ENCODE peak calls at places on chromosomes 7 and 10, in four cellular contexts. T is left lung, M is endodermal cell, X is IMR-90. J is an unnamed sample. For H3K4me1, the result is how much of the 10 kb centered on the place peaks cover.

GRCh38 chr7:128266891-128267839 is 26.1 kb downstream of the LEP start:
- DNase-seq in T (peak), M (peak), X (peak), J (peak)

GRCh38 chr7:129980667-129981066 is 27.9 kb upstream of the UBE2H start:
- DNase-seq in T (no peak), M (no peak), X (no peak), J (no peak)

GRCh38 chr7:131623154-131623553 is 66.7 kb upstream of the PODXL start:
- DNase-seq in T (no peak), M (peak), X (no peak), J (no peak)

GRCh38 chr10:112565434-112566053 is 118.5 kb downstream of the VTI1A start:
- DNase-seq in T (no peak), M (peak), X (peak), J (peak)

GRCh38 chr10:124701435-124701834 is 42.7 kb downstream of the FAM53B start:
- DNase-seq in T (peak), M (no peak), X (peak), J (no peak)

GRCh38 chr7:85054306-85054705 is 132.6 kb downstream of the SEMA3D start:
- DNase-seq in T (no peak), M (no peak), X (no peak), J (no peak)

GRCh38 chr7:1665721-1666250 is 4.3 kb upstream of the ELFN1 start:
- DNase-seq in T (peak), M (peak), X (peak), J (no peak)

GRCh38 chr7:151704969-151705743 is 171.8 kb downstream of the PRKAG2 start:
- DNase-seq in T (no peak), M (peak), X (no peak), J (no peak)

GRCh38 chr10:110225441-110225755 is 18.0 kb downstream of the MXI1 start:
- DNase-seq in T (no peak), M (no peak), X (no peak), J (no peak)

GRCh38 chr7:96484091-96484490 is 162.2 kb upstream of the SLC25A13 start:
- DNase-seq in T (no peak), M (no peak), X (no peak), J (no peak)

GRCh38 chr10:51501396-51501795 is 198.0 kb downstream of the CSTF2T start:
- DNase-seq in T (no peak), M (no peak), X (peak), J (no peak)

GRCh38 chr7:88523645-88524044 is 217.0 kb upstream of the STEAP4 start:
- DNase-seq in T (no peak), M (no peak), X (no peak), J (no peak)

GRCh38 chr7:105198223-105198622 is 184.2 kb downstream of the KMT2E start:
- DNase-seq in T (no peak), M (no peak), X (peak), J (no peak)

GRCh38 chr7:92723205-92723604 is 113.2 kb downstream of the CDK6 start:
- DNase-seq in T (no peak), M (no peak), X (peak), J (no peak)

DNA sequence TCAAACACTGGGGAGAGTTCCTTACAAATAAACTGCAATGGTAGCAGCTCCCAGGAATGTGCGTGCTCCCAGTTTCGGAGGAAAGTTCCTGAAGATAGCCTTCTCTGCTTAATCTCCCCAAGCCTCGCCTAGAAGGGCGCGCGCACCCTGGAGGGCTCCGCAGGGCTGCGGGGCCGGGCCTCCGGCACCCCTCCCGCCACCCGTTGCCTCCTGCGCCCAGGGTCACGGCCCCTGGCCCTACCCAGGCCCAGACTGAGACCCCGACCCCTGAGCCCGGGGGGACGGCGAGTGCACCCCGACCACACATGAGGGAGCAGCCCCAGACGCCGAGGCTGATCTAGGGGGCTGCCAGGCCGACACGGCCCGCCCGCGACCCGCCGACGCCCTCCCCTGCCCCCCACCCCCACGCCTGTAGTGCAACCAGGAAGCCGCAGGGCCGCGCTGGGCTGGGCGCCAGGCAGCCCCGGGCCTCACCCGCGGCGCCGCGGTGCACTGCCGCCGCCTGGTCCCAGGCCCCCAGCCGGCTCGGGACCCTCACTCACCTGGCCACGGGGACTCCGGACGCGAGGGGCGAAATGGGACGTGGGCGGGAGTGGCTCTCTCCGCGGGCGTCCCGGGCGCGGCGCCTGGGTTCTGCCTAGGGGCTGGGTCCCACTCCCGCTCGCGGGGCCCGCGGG is 398 bp downstream of the ANXA11 start:
- DNase-seq in T (peak), M (peak), X (peak), J (no peak)
- H3K4me1 ChIP-seq in T (half or more), M (under half), X (under half), J (under half)

GRCh38 chr10:46307281-46308112 is 20.7 kb downstream of the ANTXRL start:
- DNase-seq in T (peak), M (no peak), X (no peak), J (no peak)

GRCh38 chr10:46305986-46306385 is 19.2 kb downstream of the ANTXRL start:
- DNase-seq in T (no peak), M (no peak), X (no peak), J (no peak)

GRCh38 chr10:46305430-46305808 is 18.6 kb downstream of the ANTXRL start:
- DNase-seq in T (no peak), M (no peak), X (no peak), J (no peak)

GRCh38 chr10:46306550-46307184 is 19.9 kb downstream of the ANTXRL start:
- DNase-seq in T (peak), M (no peak), X (no peak), J (no peak)

DNA sequence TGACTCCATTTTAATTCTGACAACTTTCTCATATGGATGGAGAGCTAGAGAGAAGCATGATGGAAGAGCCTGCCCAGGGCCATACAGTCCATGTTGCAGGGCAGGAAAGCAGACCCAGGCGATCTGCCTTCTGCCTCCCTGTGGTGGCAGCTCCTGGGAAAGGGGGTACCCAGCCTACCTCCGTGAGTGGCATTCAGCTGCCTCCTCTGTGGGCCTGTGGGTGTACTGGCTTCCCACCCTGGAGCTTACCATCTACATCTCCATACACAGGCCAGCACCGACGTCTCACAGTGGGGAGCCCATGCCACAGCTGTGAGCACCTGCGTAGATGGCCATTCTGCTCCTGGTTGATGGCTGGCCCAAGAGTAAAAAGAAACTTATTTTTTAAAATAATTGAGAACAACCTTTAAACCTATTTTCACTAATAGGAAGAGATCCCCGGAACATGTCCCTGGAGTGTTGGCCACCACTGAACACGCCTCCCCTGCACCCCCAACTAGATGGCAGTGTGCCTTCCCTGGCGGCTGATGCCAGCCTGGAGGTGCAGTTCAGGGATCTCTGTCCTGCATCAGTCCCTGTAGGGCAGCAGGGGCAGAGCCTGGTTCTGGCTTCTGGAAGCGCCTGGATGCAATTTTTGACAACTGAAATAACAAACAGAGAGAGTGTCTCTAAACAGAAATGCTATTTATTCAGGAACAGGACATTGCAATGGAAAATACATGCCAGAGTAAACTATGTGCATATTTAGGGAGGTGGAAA is 18.1 kb downstream of the ANTXRL start:
- DNase-seq in T (no peak), M (no peak), X (no peak), J (no peak)
- H3K4me1 ChIP-seq in T (under half), M (under half), X (under half), J (under half)

GRCh38 chr7:108000875-108001758 is 1.8 kb downstream of the LAMB1 start:
- DNase-seq in T (no peak), M (peak), X (peak), J (peak)

GRCh38 chr7:108001759-108002725 is 919 bp downstream of the LAMB1 start:
- DNase-seq in T (no peak), M (no peak), X (peak), J (no peak)

GRCh38 chr7:107998150-107998549 is 4.8 kb downstream of the LAMB1 start:
- DNase-seq in T (no peak), M (no peak), X (no peak), J (no peak)

GRCh38 chr7:107998660-107999480 is 4.1 kb downstream of the LAMB1 start:
- DNase-seq in T (no peak), M (no peak), X (no peak), J (no peak)

DNA sequence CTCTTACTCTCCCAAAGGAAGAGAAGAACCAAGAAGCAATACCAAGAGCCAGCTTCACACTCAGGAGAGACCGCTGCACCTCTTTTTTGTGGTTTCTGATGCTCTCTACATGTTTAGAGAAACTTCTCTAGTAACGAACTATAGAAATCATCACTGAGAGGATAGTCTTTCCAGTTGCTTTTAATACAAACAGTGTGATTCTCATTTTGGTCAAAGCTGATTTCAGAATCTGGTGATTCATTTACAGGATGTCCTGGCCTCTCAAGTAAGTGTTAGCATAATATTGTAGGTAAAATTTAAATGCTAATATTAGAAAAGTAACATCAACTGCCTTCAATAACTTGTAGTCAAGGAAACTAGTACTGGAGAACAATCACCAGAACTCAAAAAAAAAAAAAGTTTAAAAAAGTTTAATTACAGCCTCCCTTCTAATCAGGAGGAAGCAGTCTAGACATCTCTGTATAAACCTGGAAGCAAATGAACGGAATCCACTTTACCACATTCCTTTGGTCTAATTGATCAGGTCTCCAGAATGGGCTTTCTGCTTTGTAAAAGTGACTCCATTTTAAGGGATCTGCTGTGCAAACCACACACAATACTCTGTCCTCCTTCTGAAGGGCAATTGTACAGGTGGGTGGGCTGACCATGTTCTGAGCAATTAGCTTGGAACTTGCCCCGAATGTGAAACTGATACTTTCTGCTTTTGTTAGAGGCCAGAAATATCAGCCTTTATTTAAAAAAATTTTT is 3.0 kb downstream of the LAMB1 start:
- DNase-seq in T (no peak), M (no peak), X (peak), J (no peak)
- H3K4me1 ChIP-seq in T (under half), M (under half), X (under half), J (under half)

GRCh38 chr7:4689668-4690067 is 7.6 kb downstream of the FOXK1 start:
- DNase-seq in T (no peak), M (no peak), X (no peak), J (no peak)
- H3K4me1 ChIP-seq in T (half or more), M (under half), X (under half), J (under half)

GRCh38 chr7:20282960-20283359 is 47.7 kb upstream of the ITGB8 start:
- DNase-seq in T (no peak), M (no peak), X (peak), J (no peak)
- H3K4me1 ChIP-seq in T (under half), M (under half), X (under half), J (under half)

DNA sequence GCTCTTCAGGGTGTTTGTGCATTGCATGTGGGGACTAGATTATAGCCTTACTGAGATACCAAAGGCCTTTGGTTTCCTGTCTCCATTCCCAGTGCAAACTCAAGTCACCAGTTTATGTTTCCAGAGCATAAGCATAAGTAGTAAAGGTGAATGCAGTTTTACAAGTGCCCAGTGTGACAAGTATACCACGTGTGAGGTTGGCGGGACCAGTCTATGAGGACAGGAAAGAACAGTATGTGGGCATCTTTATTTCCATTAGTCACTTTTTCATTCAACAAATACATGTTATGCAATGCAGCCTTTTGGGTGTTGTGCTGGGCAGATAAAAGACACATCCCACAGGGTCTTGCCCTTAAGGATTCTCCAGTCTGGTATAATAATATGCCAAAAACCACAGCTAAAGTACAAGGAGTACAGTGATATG is 146.5 kb downstream of the ARID5B start:
- DNase-seq in T (no peak), M (no peak), X (no peak), J (no peak)
- H3K4me1 ChIP-seq in T (half or more), M (under half), X (under half), J (under half)

GRCh38 chr10:61895898-61896605 is 5.4 kb upstream of the ARID5B start:
- DNase-seq in T (no peak), M (no peak), X (no peak), J (no peak)
- H3K4me1 ChIP-seq in T (under half), M (under half), X (under half), J (under half)

GRCh38 chr7:137976700-137977099 is 25.2 kb downstream of the CREB3L2 start:
- DNase-seq in T (no peak), M (no peak), X (no peak), J (no peak)

GRCh38 chr7:137977173-137977572 is 24.7 kb downstream of the CREB3L2 start:
- DNase-seq in T (no peak), M (no peak), X (no peak), J (no peak)

GRCh38 chr7:137981175-137981574 is 20.7 kb downstream of the CREB3L2 start:
- DNase-seq in T (no peak), M (no peak), X (no peak), J (no peak)

GRCh38 chr7:137980308-137980707 is 21.6 kb downstream of the CREB3L2 start:
- DNase-seq in T (no peak), M (no peak), X (no peak), J (no peak)

DNA sequence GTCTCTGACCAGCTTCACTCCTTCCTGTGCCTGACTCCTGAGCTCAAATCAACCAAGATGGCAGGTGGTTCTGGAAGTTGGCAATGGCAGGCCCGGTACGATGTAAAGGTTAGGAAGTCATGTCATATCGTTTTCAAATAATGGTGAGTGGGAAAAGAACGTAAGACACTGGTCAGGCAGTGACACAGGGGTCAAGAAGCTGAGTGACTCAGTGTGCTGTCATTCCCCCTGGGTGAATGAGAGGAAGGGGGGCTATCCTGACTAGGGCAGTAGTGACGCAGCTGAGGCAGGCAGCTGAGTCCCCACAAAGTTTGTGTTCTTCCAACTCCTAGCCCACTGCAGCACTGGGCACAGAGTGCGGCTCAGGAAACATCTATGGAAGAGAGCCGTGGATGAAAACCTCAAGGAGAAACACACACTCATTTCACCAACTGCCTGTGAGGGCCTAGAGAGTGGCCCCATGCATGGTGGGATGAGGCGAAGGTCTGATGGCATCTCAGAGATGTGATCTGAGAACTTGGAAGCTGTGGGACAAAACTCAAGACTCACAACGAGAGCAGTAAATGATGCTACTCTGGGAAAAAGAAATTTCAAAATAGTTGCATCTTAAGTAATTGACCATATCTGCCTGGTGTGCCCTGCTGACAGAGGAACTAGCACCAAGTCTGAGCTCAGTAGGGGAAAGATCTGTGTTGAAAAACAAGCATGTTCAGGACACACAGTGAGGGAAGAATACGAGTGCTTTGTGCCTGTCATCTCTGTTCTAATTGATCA is 23.2 kb downstream of the CREB3L2 start:
- DNase-seq in T (no peak), M (no peak), X (peak), J (no peak)
- H3K4me1 ChIP-seq in T (under half), M (under half), X (half or more), J (under half)

J was measured in iPS DF 6.9.